ENCODE peak calls at places on chromosomes 13 and 19, in six cellular contexts. Y is choroid plexus epithelial cell; Q is NCI-H1930; U is fibroblast of gingiva; N is effector memory CD8-positive, alpha-beta T cell; Z is amygdala. C is an unnamed sample.

GRCh38 chr19:19591133-19591825 is 27.2 kb downstream of the PBX4 start:
- DNase-seq in Y (peak), Q (no peak), U (peak), N (peak), Z (no peak), C (peak)

GRCh38 chr13:78286748-78287147 is 316.6 kb downstream of the POU4F1 start:
- DNase-seq in Y (no peak), Q (no peak), U (no peak), N (no peak), Z (no peak), C (no peak)

GRCh38 chr13:49443327-49443688 is 556 bp downstream of the CAB39L start:
- DNase-seq in Y (peak), Q (no peak), U (peak), N (no peak), Z (no peak), C (peak)

GRCh38 chr13:28000567-28000966 is 12.1 kb upstream of the URAD start:
- DNase-seq in Y (no peak), Q (no peak), U (no peak), N (no peak), Z (no peak), C (no peak)

GRCh38 chr19:52527134-52527953 is at the start of gene ZNF808:
- DNase-seq in Y (peak), Q (peak), U (peak), N (peak), Z (peak), C (peak)

GRCh38 chr13:33676045-33676699 is 141.8 kb upstream of the RFC3 start:
- DNase-seq in Y (peak), Q (no peak), U (no peak), N (no peak), Z (no peak), C (peak)

GRCh38 chr13:48411281-48412099 is 1.4 kb downstream of the LPAR6 start:
- DNase-seq in Y (peak), Q (no peak), U (no peak), N (no peak), Z (no peak), C (no peak)

GRCh38 chr19:34963531-34964406 is at the start of gene ZNF792:
- DNase-seq in Y (peak), Q (no peak), U (peak), N (no peak), Z (peak), C (peak)

GRCh38 chr13:41995946-41996345 is 35.0 kb upstream of the VWA8 start:
- DNase-seq in Y (peak), Q (no peak), U (no peak), N (no peak), Z (no peak), C (peak)

C was measured in cardiac fibroblast.